ENCODE peak calls at places on chromosome 1, in nine cellular contexts. One of them, this sample, is unnamed.

GRCh38 chr1:37692078-37692833 is at the start of gene CDCA8:
- DNase-seq in glutamatergic neuron: peak; percentile 99
- DNase-seq in upper lobe of left lung: peak; percentile 98
- DNase-seq in tibial artery: peak; percentile 99
- DNase-seq in left lung: peak; percentile 98
- DNase-seq in fibroblast of lung: peak; percentile 97
- DNase-seq in lower lobe of right lung: peak; percentile 98
- DNase-seq in foreskin fibroblast: peak; percentile 98
- DNase-seq in progenitor cell of endocrine pancreas: peak; percentile 98
- DNase-seq in this sample: peak; percentile 96

GRCh38 chr1:34715139-34715538 is 39.7 kb upstream of the GJB5 start:
- DNase-seq in glutamatergic neuron: no peak
- DNase-seq in upper lobe of left lung: no peak
- DNase-seq in tibial artery: no peak
- DNase-seq in left lung: no peak
- DNase-seq in fibroblast of lung: no peak
- DNase-seq in lower lobe of right lung: no peak
- DNase-seq in foreskin fibroblast: no peak
- DNase-seq in progenitor cell of endocrine pancreas: no peak
- DNase-seq in this sample: no peak

GRCh38 chr1:226665505-226666163 is 73.4 kb downstream of the ITPKB start:
- DNase-seq in glutamatergic neuron: no peak
- DNase-seq in upper lobe of left lung: no peak
- DNase-seq in tibial artery: no peak
- DNase-seq in left lung: peak; percentile 27
- DNase-seq in fibroblast of lung: no peak
- DNase-seq in lower lobe of right lung: no peak
- DNase-seq in foreskin fibroblast: no peak
- DNase-seq in progenitor cell of endocrine pancreas: no peak
- DNase-seq in this sample: no peak

GRCh38 chr1:234772345-234773147 is 162.6 kb upstream of the IRF2BP2 start:
- DNase-seq in glutamatergic neuron: peak; percentile 64
- DNase-seq in upper lobe of left lung: peak; percentile 92
- DNase-seq in tibial artery: peak; percentile 85
- DNase-seq in left lung: peak; percentile 88
- DNase-seq in fibroblast of lung: peak; percentile 96
- DNase-seq in lower lobe of right lung: peak; percentile 80
- DNase-seq in foreskin fibroblast: peak; percentile 99
- DNase-seq in progenitor cell of endocrine pancreas: no peak
- DNase-seq in this sample: no peak

GRCh38 chr1:234957330-234958065 is 171.1 kb downstream of the TOMM20 start:
- DNase-seq in glutamatergic neuron: no peak
- DNase-seq in upper lobe of left lung: no peak
- DNase-seq in tibial artery: no peak
- DNase-seq in left lung: no peak
- DNase-seq in fibroblast of lung: peak; percentile 98
- DNase-seq in lower lobe of right lung: no peak
- DNase-seq in foreskin fibroblast: peak; percentile 89
- DNase-seq in progenitor cell of endocrine pancreas: peak; percentile 39
- DNase-seq in this sample: no peak

GRCh38 chr1:51115714-51116404 is 13.8 kb downstream of the C1orf185 start:
- DNase-seq in glutamatergic neuron: no peak
- DNase-seq in upper lobe of left lung: no peak
- DNase-seq in tibial artery: no peak
- DNase-seq in left lung: no peak
- DNase-seq in fibroblast of lung: no peak
- DNase-seq in lower lobe of right lung: no peak
- DNase-seq in foreskin fibroblast: no peak
- DNase-seq in progenitor cell of endocrine pancreas: no peak
- DNase-seq in this sample: no peak

GRCh38 chr1:116553386-116554115 is 17.3 kb downstream of the CD58 start:
- DNase-seq in glutamatergic neuron: no peak
- DNase-seq in upper lobe of left lung: no peak
- DNase-seq in tibial artery: no peak
- DNase-seq in left lung: no peak
- DNase-seq in fibroblast of lung: no peak
- DNase-seq in lower lobe of right lung: no peak
- DNase-seq in foreskin fibroblast: no peak
- DNase-seq in progenitor cell of endocrine pancreas: no peak
- DNase-seq in this sample: no peak

GRCh38 chr1:210292276-210292851 is 36.3 kb upstream of the HHAT start:
- DNase-seq in glutamatergic neuron: peak; percentile 59
- DNase-seq in upper lobe of left lung: peak; percentile 87
- DNase-seq in tibial artery: peak; percentile 79
- DNase-seq in left lung: peak; percentile 80
- DNase-seq in fibroblast of lung: no peak
- DNase-seq in lower lobe of right lung: peak; percentile 87
- DNase-seq in foreskin fibroblast: no peak
- DNase-seq in progenitor cell of endocrine pancreas: peak; percentile 76
- DNase-seq in this sample: no peak

GRCh38 chr1:29166291-29166878 is 15.3 kb downstream of the SRSF4 start:
- DNase-seq in glutamatergic neuron: no peak
- DNase-seq in upper lobe of left lung: no peak
- DNase-seq in tibial artery: no peak
- DNase-seq in left lung: no peak
- DNase-seq in fibroblast of lung: no peak
- DNase-seq in lower lobe of right lung: peak; percentile 26
- DNase-seq in foreskin fibroblast: no peak
- DNase-seq in progenitor cell of endocrine pancreas: no peak
- DNase-seq in this sample: no peak

GRCh38 chr1:109392037-109392787 is 5.5 kb downstream of the SORT1 start:
- DNase-seq in glutamatergic neuron: no peak
- DNase-seq in upper lobe of left lung: peak; percentile 54
- DNase-seq in tibial artery: peak; percentile 82
- DNase-seq in left lung: peak; percentile 54
- DNase-seq in fibroblast of lung: peak; percentile 51
- DNase-seq in lower lobe of right lung: peak; percentile 49
- DNase-seq in foreskin fibroblast: no peak
- DNase-seq in progenitor cell of endocrine pancreas: no peak
- DNase-seq in this sample: no peak

GRCh38 chr1:109427171-109427467 is 871 bp upstream of the PSMA5 start:
- DNase-seq in glutamatergic neuron: no peak
- DNase-seq in upper lobe of left lung: no peak
- DNase-seq in tibial artery: no peak
- DNase-seq in left lung: no peak
- DNase-seq in fibroblast of lung: no peak
- DNase-seq in lower lobe of right lung: no peak
- DNase-seq in foreskin fibroblast: no peak
- DNase-seq in progenitor cell of endocrine pancreas: no peak
- DNase-seq in this sample: no peak

GRCh38 chr1:230163205-230163604 is 96.2 kb downstream of the GALNT2 start:
- DNase-seq in glutamatergic neuron: no peak
- DNase-seq in upper lobe of left lung: no peak
- DNase-seq in tibial artery: peak; percentile 61
- DNase-seq in left lung: no peak
- DNase-seq in fibroblast of lung: peak; percentile 71
- DNase-seq in lower lobe of right lung: no peak
- DNase-seq in foreskin fibroblast: peak; percentile 93
- DNase-seq in progenitor cell of endocrine pancreas: no peak
- DNase-seq in this sample: peak; percentile 39

GRCh38 chr1:10866314-10867091 is 70.1 kb upstream of the CASZ1 start:
- DNase-seq in glutamatergic neuron: peak; percentile 68
- DNase-seq in upper lobe of left lung: no peak
- DNase-seq in tibial artery: no peak
- DNase-seq in left lung: no peak
- DNase-seq in fibroblast of lung: no peak
- DNase-seq in lower lobe of right lung: no peak
- DNase-seq in foreskin fibroblast: peak; percentile 12
- DNase-seq in progenitor cell of endocrine pancreas: no peak
- DNase-seq in this sample: no peak

GRCh38 chr1:217333939-217334338 is 297.0 kb downstream of the GPATCH2 start:
- DNase-seq in glutamatergic neuron: peak; percentile 57
- DNase-seq in upper lobe of left lung: no peak
- DNase-seq in tibial artery: no peak
- DNase-seq in left lung: no peak
- DNase-seq in fibroblast of lung: peak; percentile 52
- DNase-seq in lower lobe of right lung: no peak
- DNase-seq in foreskin fibroblast: no peak
- DNase-seq in progenitor cell of endocrine pancreas: no peak
- DNase-seq in this sample: no peak

GRCh38 chr1:19042675-19043578 is 86.5 kb upstream of the IFFO2 start:
- DNase-seq in glutamatergic neuron: no peak
- DNase-seq in upper lobe of left lung: peak; percentile 33
- DNase-seq in tibial artery: peak; percentile 24
- DNase-seq in left lung: no peak
- DNase-seq in fibroblast of lung: no peak
- DNase-seq in lower lobe of right lung: peak; percentile 40
- DNase-seq in foreskin fibroblast: no peak
- DNase-seq in progenitor cell of endocrine pancreas: no peak
- DNase-seq in this sample: no peak

GRCh38 chr1:39332291-39332690 is 127.8 kb downstream of the MACF1 start:
- DNase-seq in glutamatergic neuron: no peak
- DNase-seq in upper lobe of left lung: no peak
- DNase-seq in tibial artery: no peak
- DNase-seq in left lung: no peak
- DNase-seq in fibroblast of lung: peak; percentile 4
- DNase-seq in lower lobe of right lung: no peak
- DNase-seq in foreskin fibroblast: peak; percentile 16
- DNase-seq in progenitor cell of endocrine pancreas: no peak
- DNase-seq in this sample: no peak

GRCh38 chr1:234486858-234487830 is 8.2 kb upstream of the TARBP1 start:
- DNase-seq in glutamatergic neuron: no peak
- DNase-seq in upper lobe of left lung: no peak
- DNase-seq in tibial artery: no peak
- DNase-seq in left lung: no peak
- DNase-seq in fibroblast of lung: peak; percentile 90
- DNase-seq in lower lobe of right lung: no peak
- DNase-seq in foreskin fibroblast: peak; percentile 78
- DNase-seq in progenitor cell of endocrine pancreas: no peak
- DNase-seq in this sample: peak; percentile 53

GRCh38 chr1:63214553-63214952 is 107.8 kb upstream of the FOXD3 start:
- DNase-seq in glutamatergic neuron: no peak
- DNase-seq in upper lobe of left lung: no peak
- DNase-seq in tibial artery: no peak
- DNase-seq in left lung: no peak
- DNase-seq in fibroblast of lung: no peak
- DNase-seq in lower lobe of right lung: no peak
- DNase-seq in foreskin fibroblast: no peak
- DNase-seq in progenitor cell of endocrine pancreas: no peak
- DNase-seq in this sample: no peak

GRCh38 chr1:229756666-229757065 is 130.6 kb downstream of the URB2 start:
- DNase-seq in glutamatergic neuron: no peak
- DNase-seq in upper lobe of left lung: no peak
- DNase-seq in tibial artery: no peak
- DNase-seq in left lung: no peak
- DNase-seq in fibroblast of lung: peak; percentile 36
- DNase-seq in lower lobe of right lung: no peak
- DNase-seq in foreskin fibroblast: peak; percentile 67
- DNase-seq in progenitor cell of endocrine pancreas: no peak
- DNase-seq in this sample: no peak

GRCh38 chr1:166675213-166675612 is 164.1 kb upstream of the POGK start:
- DNase-seq in glutamatergic neuron: no peak
- DNase-seq in upper lobe of left lung: no peak
- DNase-seq in tibial artery: no peak
- DNase-seq in left lung: no peak
- DNase-seq in fibroblast of lung: no peak
- DNase-seq in lower lobe of right lung: no peak
- DNase-seq in foreskin fibroblast: no peak
- DNase-seq in progenitor cell of endocrine pancreas: no peak
- DNase-seq in this sample: no peak

GRCh38 chr1:68384872-68385390 is 64.8 kb downstream of the RPE65 start:
- DNase-seq in glutamatergic neuron: no peak
- DNase-seq in upper lobe of left lung: no peak
- DNase-seq in tibial artery: no peak
- DNase-seq in left lung: no peak
- DNase-seq in fibroblast of lung: peak; percentile 80
- DNase-seq in lower lobe of right lung: no peak
- DNase-seq in foreskin fibroblast: peak; percentile 75
- DNase-seq in progenitor cell of endocrine pancreas: no peak
- DNase-seq in this sample: no peak

GRCh38 chr1:46547481-46548383 is 3.7 kb downstream of the KNCN start:
- DNase-seq in glutamatergic neuron: peak; percentile 13
- DNase-seq in upper lobe of left lung: no peak
- DNase-seq in tibial artery: no peak
- DNase-seq in left lung: no peak
- DNase-seq in fibroblast of lung: peak; percentile 60
- DNase-seq in lower lobe of right lung: no peak
- DNase-seq in foreskin fibroblast: peak; percentile 35
- DNase-seq in progenitor cell of endocrine pancreas: no peak
- DNase-seq in this sample: no peak

DNA sequence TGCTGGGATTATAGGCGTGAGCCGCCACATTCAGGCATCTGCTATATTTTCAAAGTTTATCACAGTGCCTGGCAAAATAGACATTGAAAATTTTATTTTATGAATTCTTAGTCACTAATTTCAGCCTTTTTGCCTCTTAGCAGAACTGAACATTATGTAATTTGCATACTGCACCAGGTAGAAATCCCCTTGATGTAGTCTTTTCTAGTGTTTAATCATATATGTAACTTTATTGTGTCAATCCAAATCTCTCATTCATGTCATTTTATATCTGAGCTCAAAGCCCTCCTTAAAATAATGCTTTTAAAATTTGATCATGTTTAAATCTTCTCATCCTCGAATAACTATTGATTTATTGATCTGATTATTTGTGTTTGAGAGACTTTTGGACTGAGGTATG is 19.2 kb downstream of the WDTC1 start:
- DNase-seq in glutamatergic neuron: no peak
- DNase-seq in upper lobe of left lung: no peak
- DNase-seq in tibial artery: no peak
- DNase-seq in left lung: no peak
- DNase-seq in fibroblast of lung: no peak
- DNase-seq in lower lobe of right lung: no peak
- DNase-seq in foreskin fibroblast: no peak
- DNase-seq in progenitor cell of endocrine pancreas: no peak
- DNase-seq in this sample: no peak
- TF ChIP-seq CTCF in glutamatergic neuron: no peak
- TF ChIP-seq CTCF in upper lobe of left lung: no peak
- TF ChIP-seq CTCF in tibial artery: no peak
- TF ChIP-seq CTCF in left lung: no peak
- TF ChIP-seq CTCF in fibroblast of lung: no peak
- TF ChIP-seq CTCF in lower lobe of right lung: no peak
- TF ChIP-seq CTCF in foreskin fibroblast: no peak
- TF ChIP-seq CTCF in progenitor cell of endocrine pancreas: no peak
- TF ChIP-seq CTCF in this sample: no peak

GRCh38 chr1:52553372-52554266 is 727 bp upstream of the TUT4 start:
- DNase-seq in glutamatergic neuron: peak; percentile 94
- DNase-seq in upper lobe of left lung: peak; percentile 87
- DNase-seq in tibial artery: peak; percentile 91
- DNase-seq in left lung: peak; percentile 89
- DNase-seq in fibroblast of lung: peak; percentile 88
- DNase-seq in lower lobe of right lung: peak; percentile 92
- DNase-seq in foreskin fibroblast: peak; percentile 86
- DNase-seq in progenitor cell of endocrine pancreas: peak; percentile 87
- DNase-seq in this sample: peak; percentile 75
- TF ChIP-seq CTCF in glutamatergic neuron: no peak
- TF ChIP-seq CTCF in upper lobe of left lung: no peak
- TF ChIP-seq CTCF in tibial artery: no peak
- TF ChIP-seq CTCF in left lung: no peak
- TF ChIP-seq CTCF in fibroblast of lung: no peak
- TF ChIP-seq CTCF in lower lobe of right lung: no peak
- TF ChIP-seq CTCF in foreskin fibroblast: no peak
- TF ChIP-seq CTCF in progenitor cell of endocrine pancreas: no peak
- TF ChIP-seq CTCF in this sample: peak; percentile 29

GRCh38 chr1:70436617-70437236 is 25.7 kb downstream of the CTH start:
- DNase-seq in glutamatergic neuron: no peak
- DNase-seq in upper lobe of left lung: no peak
- DNase-seq in tibial artery: no peak
- DNase-seq in left lung: no peak
- DNase-seq in fibroblast of lung: peak; percentile 68
- DNase-seq in lower lobe of right lung: no peak
- DNase-seq in foreskin fibroblast: peak; percentile 49
- DNase-seq in progenitor cell of endocrine pancreas: no peak
- DNase-seq in this sample: no peak
- TF ChIP-seq CTCF in glutamatergic neuron: no peak
- TF ChIP-seq CTCF in upper lobe of left lung: no peak
- TF ChIP-seq CTCF in tibial artery: no peak
- TF ChIP-seq CTCF in left lung: no peak
- TF ChIP-seq CTCF in fibroblast of lung: peak; percentile 60
- TF ChIP-seq CTCF in lower lobe of right lung: peak; percentile 20
- TF ChIP-seq CTCF in foreskin fibroblast: peak; percentile 56
- TF ChIP-seq CTCF in progenitor cell of endocrine pancreas: peak; percentile 13
- TF ChIP-seq CTCF in this sample: peak; percentile 17

GRCh38 chr1:203346060-203346754 is 4.7 kb downstream of the FMOD start:
- DNase-seq in glutamatergic neuron: no peak
- DNase-seq in upper lobe of left lung: no peak
- DNase-seq in tibial artery: no peak
- DNase-seq in left lung: no peak
- DNase-seq in fibroblast of lung: no peak
- DNase-seq in lower lobe of right lung: no peak
- DNase-seq in foreskin fibroblast: no peak
- DNase-seq in progenitor cell of endocrine pancreas: no peak
- DNase-seq in this sample: peak; percentile 47
- TF ChIP-seq CTCF in glutamatergic neuron: peak; percentile 20
- TF ChIP-seq CTCF in upper lobe of left lung: no peak
- TF ChIP-seq CTCF in tibial artery: no peak
- TF ChIP-seq CTCF in left lung: no peak
- TF ChIP-seq CTCF in fibroblast of lung: no peak
- TF ChIP-seq CTCF in lower lobe of right lung: no peak
- TF ChIP-seq CTCF in foreskin fibroblast: peak; percentile 8
- TF ChIP-seq CTCF in progenitor cell of endocrine pancreas: no peak
- TF ChIP-seq CTCF in this sample: peak; percentile 37